ENCODE peak calls at places on chromosomes 13 and 19, in six cellular contexts. D, Q, T, M, U and O are unnamed samples.

GRCh38 chr19:7203317-7203716 is 90.9 kb downstream of the INSR start:
- DNase-seq in D (no peak), Q (no peak), T (no peak), M (no peak), U (no peak), O (no peak)

GRCh38 chr19:6772028-6772865 is at the start of gene VAV1:
- DNase-seq in D (no peak), Q (no peak), T (no peak), M (no peak), U (peak), O (no peak)

GRCh38 chr19:15213715-15214381 is 13.1 kb upstream of the NOTCH3 start:
- DNase-seq in D (no peak), Q (no peak), T (no peak), M (no peak), U (no peak), O (no peak)

GRCh38 chr19:40803857-40804782 is 5.1 kb downstream of the EGLN2 start:
- DNase-seq in D (no peak), Q (no peak), T (peak), M (no peak), U (no peak), O (no peak)

GRCh38 chr13:63351081-63351480 is 1935.4 kb upstream of the PCDH20 start:
- DNase-seq in D (no peak), Q (no peak), T (no peak), M (no peak), U (no peak), O (no peak)

GRCh38 chr19:15812059-15812722 is 3.3 kb downstream of the OR10H1 start:
- DNase-seq in D (no peak), Q (no peak), T (no peak), M (no peak), U (peak), O (no peak)

GRCh38 chr19:58543826-58544590 is at the start of gene TRIM28:
- DNase-seq in D (peak), Q (peak), T (peak), M (peak), U (peak), O (peak)

GRCh38 chr13:40283666-40284065 is 382.8 kb downstream of the FOXO1 start:
- DNase-seq in D (no peak), Q (no peak), T (no peak), M (no peak), U (peak), O (no peak)

GRCh38 chr13:103862525-103862924 is 796.3 kb upstream of the SLC10A2 start:
- DNase-seq in D (no peak), Q (no peak), T (no peak), M (no peak), U (no peak), O (no peak)

GRCh38 chr13:70249332-70250064 is 141.2 kb upstream of the KLHL1 start:
- DNase-seq in D (peak), Q (no peak), T (peak), M (no peak), U (no peak), O (peak)

GRCh38 chr13:98202026-98202425 is 25.0 kb upstream of the RNF113B start:
- DNase-seq in D (no peak), Q (no peak), T (no peak), M (no peak), U (no peak), O (no peak)

GRCh38 chr13:38340624-38341023 is 9.0 kb upstream of the UFM1 start:
- DNase-seq in D (no peak), Q (no peak), T (no peak), M (no peak), U (no peak), O (no peak)

GRCh38 chr13:48653074-48654054 is at the start of gene CYSLTR2:
- DNase-seq in D (no peak), Q (peak), T (peak), M (no peak), U (peak), O (peak)

GRCh38 chr13:35994131-35994966 is 136.8 kb downstream of the DCLK1 start:
- DNase-seq in D (no peak), Q (peak), T (peak), M (no peak), U (peak), O (no peak)

GRCh38 chr13:23715762-23716235 is 145.6 kb downstream of the TNFRSF19 start:
- DNase-seq in D (no peak), Q (no peak), T (peak), M (peak), U (peak), O (peak)
- H4K8ac ChIP-seq in D (no peak), Q (no peak), T (no peak), M (no peak), U (peak), O (no peak)

DNA sequence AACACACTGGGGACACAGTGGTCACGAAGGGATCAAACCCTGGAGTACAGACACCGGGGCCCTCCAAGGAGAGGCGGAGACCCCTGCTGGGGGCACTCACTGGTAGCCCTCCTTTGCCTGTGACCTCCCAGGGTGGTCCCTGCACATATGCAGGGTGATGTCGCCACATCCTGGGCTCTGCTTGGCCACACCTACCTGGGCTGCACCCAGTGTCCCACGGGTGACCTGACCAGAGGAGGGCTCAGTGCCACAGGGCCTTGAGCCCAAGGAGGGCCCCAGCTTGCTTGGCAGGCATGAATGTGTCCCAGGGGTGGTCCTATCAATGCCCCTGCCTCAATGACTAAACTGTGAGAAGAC is 4.1 kb downstream of the PCID2 start:
- DNase-seq in D (no peak), Q (no peak), T (no peak), M (no peak), U (no peak), O (no peak)
- H3K4me3 ChIP-seq in D (no peak), Q (no peak), T (no peak), M (no peak), U (no peak), O (no peak)

GRCh38 chr13:111210488-111210887 is 95.4 kb downstream of the ARHGEF7 start:
- DNase-seq in D (no peak), Q (peak), T (peak), M (no peak), U (peak), O (peak)

GRCh38 chr13:111209613-111210012 is 94.5 kb downstream of the ARHGEF7 start:
- DNase-seq in D (no peak), Q (no peak), T (no peak), M (no peak), U (no peak), O (no peak)

GRCh38 chr13:111210082-111210481 is 95.0 kb downstream of the ARHGEF7 start:
- DNase-seq in D (no peak), Q (no peak), T (no peak), M (no peak), U (no peak), O (no peak)

GRCh38 chr13:111211789-111212516 is 96.8 kb downstream of the ARHGEF7 start:
- DNase-seq in D (no peak), Q (peak), T (peak), M (no peak), U (peak), O (peak)

GRCh38 chr13:111210945-111211469 is 95.9 kb downstream of the ARHGEF7 start:
- DNase-seq in D (no peak), Q (no peak), T (peak), M (no peak), U (peak), O (peak)
- H4K8ac ChIP-seq in D (no peak), Q (no peak), T (no peak), M (no peak), U (peak), O (no peak)

GRCh38 chr19:51002542-51003311 is 1.3 kb upstream of the KLK8 start:
- DNase-seq in D (peak), Q (no peak), T (peak), M (peak), U (no peak), O (no peak)

GRCh38 chr19:51000981-51001380 is 423 bp downstream of the KLK8 start:
- DNase-seq in D (no peak), Q (no peak), T (peak), M (peak), U (no peak), O (no peak)

GRCh38 chr19:51000426-51000825 is 978 bp downstream of the KLK8 start:
- DNase-seq in D (no peak), Q (no peak), T (no peak), M (no peak), U (no peak), O (no peak)

GRCh38 chr19:51002101-51002532 is 713 bp upstream of the KLK8 start:
- DNase-seq in D (no peak), Q (no peak), T (no peak), M (no peak), U (no peak), O (no peak)

GRCh38 chr19:51001495-51001894 is at the start of gene KLK8:
- DNase-seq in D (no peak), Q (no peak), T (peak), M (no peak), U (no peak), O (no peak)
- H3K4me3 ChIP-seq in D (no peak), Q (no peak), T (no peak), M (peak), U (no peak), O (no peak)